ENCODE peak calls at places on chromosomes 2 and 18, in six cellular contexts. W is body of pancreas; D is CD8-positive, alpha-beta memory T cell; E is NT2/D1; Y is astrocyte; J is A549. R is an unnamed sample. For H3K4me1, the result is how much of the 10 kb centered on the place peaks cover.

GRCh38 chr2:67346718-67347407 is 50.3 kb upstream of the ETAA1 start:
- DNase-seq in W (no peak), D (no peak), E (no peak), Y (peak), J (no peak), R (no peak)

GRCh38 chr2:166882851-166883250 is 5.4 kb upstream of the XIRP2 start:
- DNase-seq in W (no peak), D (no peak), E (no peak), Y (no peak), J (no peak), R (no peak)

GRCh38 chr2:239870276-239870675 is 154.9 kb downstream of the NDUFA10 start:
- DNase-seq in W (no peak), D (no peak), E (no peak), Y (no peak), J (no peak), R (no peak)

GRCh38 chr2:189821953-189822748 is 37.9 kb downstream of the PMS1 start:
- DNase-seq in W (no peak), D (no peak), E (no peak), Y (peak), J (no peak), R (no peak)

GRCh38 chr2:14524041-14524802 is 108.3 kb upstream of the LRATD1 start:
- DNase-seq in W (no peak), D (no peak), E (no peak), Y (peak), J (no peak), R (no peak)

GRCh38 chr2:112583497-112584133 is 794 bp upstream of the CHCHD5 start:
- DNase-seq in W (no peak), D (no peak), E (no peak), Y (no peak), J (peak), R (peak)

GRCh38 chr2:178187861-178188260 is 6.5 kb upstream of the OSBPL6 start:
- DNase-seq in W (no peak), D (no peak), E (no peak), Y (no peak), J (no peak), R (no peak)

GRCh38 chr2:216188268-216188850 is 79.2 kb downstream of the XRCC5 start:
- DNase-seq in W (no peak), D (no peak), E (no peak), Y (no peak), J (no peak), R (no peak)

GRCh38 chr2:26068602-26069298 is 34.9 kb downstream of the RAB10 start:
- DNase-seq in W (peak), D (peak), E (peak), Y (peak), J (peak), R (no peak)

GRCh38 chr2:96353032-96353561 is 17.5 kb downstream of the NCAPH start:
- DNase-seq in W (peak), D (no peak), E (no peak), Y (no peak), J (no peak), R (no peak)

GRCh38 chr2:31347319-31347718 is 67.2 kb downstream of the XDH start:
- DNase-seq in W (no peak), D (no peak), E (no peak), Y (no peak), J (no peak), R (no peak)

GRCh38 chr2:179059026-179059680 is 9.2 kb upstream of the CCDC141 start:
- DNase-seq in W (no peak), D (no peak), E (no peak), Y (no peak), J (no peak), R (peak)

GRCh38 chr18:57107141-57107832 is 39.6 kb upstream of the BOD1L2 start:
- DNase-seq in W (no peak), D (no peak), E (no peak), Y (peak), J (no peak), R (no peak)

GRCh38 chr2:1628893-1629292 is 115.4 kb downstream of the PXDN start:
- DNase-seq in W (peak), D (no peak), E (no peak), Y (peak), J (no peak), R (no peak)

GRCh38 chr2:231490801-231491200 is 26.5 kb upstream of the NCL start:
- DNase-seq in W (no peak), D (no peak), E (no peak), Y (no peak), J (no peak), R (no peak)

GRCh38 chr2:224359569-224359968 is 42.3 kb downstream of the FAM124B start:
- DNase-seq in W (no peak), D (no peak), E (peak), Y (no peak), J (no peak), R (no peak)

GRCh38 chr18:9627642-9628041 is 13.3 kb upstream of the PPP4R1 start:
- DNase-seq in W (no peak), D (no peak), E (no peak), Y (peak), J (no peak), R (no peak)

GRCh38 chr18:57959278-57959677 is 84.7 kb upstream of the NEDD4L start:
- DNase-seq in W (peak), D (no peak), E (peak), Y (peak), J (peak), R (peak)

GRCh38 chr18:907171-907879 is 2.7 kb downstream of the ADCYAP1 start:
- DNase-seq in W (peak), D (no peak), E (no peak), Y (no peak), J (no peak), R (no peak)

DNA sequence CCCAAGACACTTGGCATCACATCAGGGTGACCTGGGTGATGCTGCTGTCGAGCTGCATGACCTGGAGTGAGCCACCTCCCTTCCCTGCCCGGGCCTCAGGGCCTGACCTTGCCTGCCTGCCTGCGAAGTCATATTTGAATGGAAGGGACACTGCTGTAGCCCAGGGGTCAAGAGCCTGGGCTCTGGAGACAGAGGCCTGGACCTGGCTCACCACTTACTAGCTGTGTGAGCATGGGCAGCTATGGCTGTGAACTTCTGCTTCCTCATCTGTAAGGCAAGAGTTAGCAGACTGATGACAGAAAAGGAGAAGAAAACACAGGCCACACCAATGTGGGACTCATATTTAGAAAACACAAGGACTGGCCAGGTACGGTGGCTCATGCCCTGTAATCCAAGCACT is 118.7 kb downstream of the ZFP36L2 start:
- DNase-seq in W (peak), D (no peak), E (no peak), Y (no peak), J (no peak), R (no peak)
- H3K4me3 ChIP-seq in W (no peak), D (no peak), E (no peak), Y (no peak), J (no peak), R (no peak)

DNA sequence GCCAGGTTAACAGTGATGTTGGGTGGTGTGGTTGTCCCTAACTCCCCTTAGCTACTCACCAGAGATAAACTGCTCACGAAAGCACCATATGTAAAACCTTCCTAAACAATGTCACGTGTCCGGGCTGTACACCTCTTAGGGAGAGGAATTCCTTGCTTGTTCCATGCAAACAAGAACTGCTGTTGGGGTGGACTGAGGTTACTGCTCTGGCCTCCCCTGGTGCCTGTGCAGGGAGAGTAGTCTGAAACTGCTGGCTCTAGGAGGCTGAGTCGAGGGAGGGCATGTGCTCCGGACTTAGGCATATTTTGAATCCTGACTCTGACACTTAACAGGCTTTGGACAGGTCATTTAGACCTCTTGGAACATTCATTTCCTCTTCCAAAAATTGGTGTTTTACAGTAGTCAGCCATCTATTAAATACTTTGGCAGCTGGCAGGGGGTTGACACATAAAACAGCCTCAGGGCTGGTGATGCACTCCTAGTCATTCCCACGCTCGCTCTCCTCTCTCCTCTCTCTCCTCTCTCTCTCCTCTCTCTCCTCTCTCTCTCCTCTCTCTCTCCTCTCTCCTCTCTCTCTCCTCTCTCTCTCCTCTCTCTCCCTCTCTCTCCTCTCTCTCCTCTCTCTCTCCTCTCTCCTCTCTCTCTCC is 10.6 kb downstream of the THNSL2 start:
- DNase-seq in W (no peak), D (no peak), E (no peak), Y (peak), J (no peak), R (no peak)
- H3K4me1 ChIP-seq in W (under half), D (under half), E (under half), Y (under half), J (under half), R (under half)

GRCh38 chr2:38960609-38961320 is 71.1 kb downstream of the ARHGEF33 start:
- DNase-seq in W (no peak), D (no peak), E (no peak), Y (no peak), J (no peak), R (no peak)

GRCh38 chr2:38959938-38960608 is 70.4 kb downstream of the ARHGEF33 start:
- DNase-seq in W (peak), D (peak), E (no peak), Y (peak), J (no peak), R (no peak)

GRCh38 chr2:38957972-38958371 is 68.3 kb downstream of the ARHGEF33 start:
- DNase-seq in W (no peak), D (no peak), E (no peak), Y (no peak), J (no peak), R (no peak)

GRCh38 chr2:38959464-38959863 is 69.8 kb downstream of the ARHGEF33 start:
- DNase-seq in W (no peak), D (no peak), E (no peak), Y (no peak), J (no peak), R (no peak)
- H3K4me3 ChIP-seq in W (no peak), D (no peak), E (no peak), Y (no peak), J (no peak), R (no peak)

GRCh38 chr2:144503221-144503620 is 16.7 kb downstream of the ZEB2 start:
- DNase-seq in W (no peak), D (no peak), E (no peak), Y (no peak), J (no peak), R (no peak)

GRCh38 chr2:144498215-144498614 is 21.7 kb downstream of the ZEB2 start:
- DNase-seq in W (no peak), D (no peak), E (no peak), Y (no peak), J (no peak), R (no peak)

GRCh38 chr2:144501118-144501517 is 18.8 kb downstream of the ZEB2 start:
- DNase-seq in W (no peak), D (no peak), E (no peak), Y (no peak), J (no peak), R (no peak)

GRCh38 chr2:144502356-144502755 is 17.6 kb downstream of the ZEB2 start:
- DNase-seq in W (no peak), D (no peak), E (no peak), Y (no peak), J (no peak), R (no peak)

DNA sequence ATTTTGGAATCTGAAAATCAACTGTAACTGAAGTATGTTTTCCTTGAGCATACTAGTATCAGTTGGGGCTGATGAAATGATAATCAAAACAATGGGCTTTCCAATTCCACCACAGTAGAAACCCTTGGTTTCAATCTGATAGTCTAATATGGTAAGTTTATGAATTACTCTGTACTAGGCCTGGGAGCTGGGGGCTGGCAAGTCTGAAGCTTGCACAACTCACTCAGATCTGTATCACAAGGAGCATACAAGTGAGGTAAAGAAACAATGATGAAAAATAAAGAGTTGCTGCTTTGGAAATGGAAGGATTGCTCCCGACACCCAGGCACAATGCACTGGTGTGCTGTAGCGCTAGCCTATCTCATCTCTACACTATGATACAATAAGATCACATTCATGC is 19.4 kb downstream of the ZEB2 start:
- DNase-seq in W (no peak), D (no peak), E (no peak), Y (no peak), J (no peak), R (no peak)
- H3K4me1 ChIP-seq in W (under half), D (under half), E (under half), Y (under half), J (under half), R (under half)

DNA sequence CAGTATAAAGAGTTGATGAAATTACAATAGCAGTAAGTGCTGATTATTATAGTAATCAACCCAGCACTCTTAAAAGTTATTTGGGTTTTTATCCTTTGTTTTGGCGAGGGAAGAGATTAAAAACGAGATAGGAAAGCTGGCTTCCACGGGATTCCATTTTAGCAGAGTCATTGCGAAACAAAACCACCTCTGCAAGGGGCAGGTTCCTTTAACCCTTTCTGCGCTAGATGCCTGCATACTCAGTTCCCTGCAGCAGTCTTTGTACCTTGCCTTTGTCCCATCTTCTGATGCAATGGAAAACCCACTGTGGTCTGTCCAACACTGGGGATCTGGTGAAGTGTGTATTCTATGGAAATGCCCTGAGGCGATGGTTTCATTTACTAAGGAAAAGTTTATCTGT is 2.7 kb downstream of the YPEL5 start:
- DNase-seq in W (no peak), D (no peak), E (peak), Y (peak), J (no peak), R (peak)
- H3K4me3 ChIP-seq in W (no peak), D (no peak), E (no peak), Y (peak), J (no peak), R (no peak)

DNA sequence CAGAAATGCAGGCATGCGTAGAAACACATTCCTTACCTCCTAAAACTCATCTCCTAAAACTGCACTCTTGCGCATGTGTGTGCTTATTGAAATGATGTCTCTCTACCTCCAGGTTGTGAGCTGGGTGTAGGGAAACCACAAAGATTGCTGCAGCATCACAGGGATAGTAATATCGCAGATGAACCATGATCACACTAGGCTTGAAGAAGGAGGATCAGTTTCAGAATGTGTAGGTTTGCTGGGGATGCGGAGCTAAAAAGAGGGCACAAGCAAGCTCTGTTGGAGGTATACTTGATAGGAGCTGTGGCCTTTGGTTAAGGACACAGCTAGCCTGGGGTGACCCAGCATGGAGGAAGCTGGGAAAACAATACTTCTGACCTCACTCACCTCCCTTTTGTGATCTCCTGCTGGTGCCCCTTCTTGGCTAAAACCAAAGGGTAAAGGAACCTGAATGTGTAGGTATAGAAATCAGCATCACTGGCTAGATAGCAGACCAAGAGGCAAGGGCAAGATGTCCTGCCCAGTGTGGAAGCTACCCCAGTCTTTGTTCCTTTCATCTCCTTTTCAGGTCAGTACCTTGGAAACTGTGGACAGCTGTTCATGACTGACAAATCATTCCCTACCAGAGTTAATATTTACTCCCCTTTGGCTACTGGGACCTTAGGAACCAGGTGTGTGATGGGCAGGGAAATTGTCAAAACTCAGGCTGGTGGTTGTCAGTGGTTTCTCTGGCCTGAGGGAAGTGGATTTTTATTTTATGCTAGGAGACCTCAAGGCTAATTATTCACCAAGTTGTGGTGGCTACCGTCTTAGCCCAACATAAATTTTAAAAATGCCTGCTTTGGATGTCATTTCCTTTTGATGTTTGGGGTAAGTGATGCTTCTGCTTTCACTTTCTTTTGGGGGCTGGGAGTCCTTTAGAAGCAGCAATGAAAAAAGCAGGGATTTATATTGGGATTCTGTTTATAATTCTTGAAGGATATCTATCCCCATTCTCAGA is 119.0 kb downstream of the SETBP1 start:
- DNase-seq in W (peak), D (no peak), E (no peak), Y (no peak), J (no peak), R (no peak)
- H3K4me1 ChIP-seq in W (half or more), D (under half), E (under half), Y (under half), J (under half), R (under half)

DNA sequence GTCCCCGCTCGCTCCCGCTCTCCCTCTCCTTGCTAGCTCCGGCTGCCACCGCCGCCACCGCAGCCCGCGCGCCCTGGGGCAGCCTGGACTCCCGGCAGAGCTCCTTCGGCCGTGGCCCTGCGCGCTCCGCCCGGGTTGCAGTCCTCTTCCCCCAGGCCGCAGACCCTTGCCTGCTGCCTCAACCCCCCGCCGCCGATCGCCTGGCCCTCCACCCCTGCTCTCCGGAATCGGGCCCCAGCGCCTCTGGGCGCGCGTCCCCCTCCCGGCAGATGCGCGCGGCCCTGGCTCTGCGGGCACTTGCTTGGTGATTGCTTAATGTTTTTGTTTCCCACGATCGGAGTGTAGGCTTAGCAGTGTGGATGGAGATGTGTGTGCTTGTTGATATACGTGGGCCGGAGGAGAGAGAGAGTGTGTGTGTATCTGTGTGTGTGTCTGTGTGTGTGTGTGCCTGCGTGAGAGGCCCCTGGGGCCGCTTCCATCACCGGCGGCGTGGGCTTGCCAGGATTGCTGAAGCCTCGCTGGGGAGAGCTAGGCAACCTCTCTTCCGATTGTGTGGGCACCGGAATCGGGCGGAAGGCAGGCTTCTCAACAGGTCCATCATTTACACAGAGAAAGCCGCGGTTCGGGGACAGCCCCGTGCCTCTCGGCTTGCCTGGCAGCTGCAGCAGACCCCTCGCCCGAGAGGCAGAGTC is 877 bp downstream of the INHBB start:
- DNase-seq in W (no peak), D (no peak), E (no peak), Y (peak), J (no peak), R (no peak)
- H3K4me3 ChIP-seq in W (no peak), D (no peak), E (peak), Y (no peak), J (peak), R (peak)

DNA sequence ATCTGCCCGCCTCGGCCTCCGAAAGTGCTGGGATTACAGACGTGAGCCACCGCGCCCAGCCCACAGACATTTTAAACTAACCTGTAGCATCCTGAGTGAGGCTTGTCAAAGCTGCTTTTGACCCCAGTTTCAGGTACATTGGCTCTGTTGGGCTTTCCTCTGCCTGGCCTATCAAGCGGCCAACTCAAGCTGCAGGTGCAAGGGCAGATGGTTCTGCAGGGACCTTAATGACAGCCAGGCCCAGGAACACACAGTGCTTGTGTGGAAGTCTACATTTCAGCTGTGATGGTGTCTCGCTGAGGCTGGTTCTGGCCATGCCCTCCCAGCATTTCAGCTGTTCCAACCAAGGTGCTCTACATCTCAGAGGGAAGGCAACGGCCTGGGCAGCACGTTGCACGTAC is 18.4 kb downstream of the INPP4A start:
- DNase-seq in W (no peak), D (no peak), E (no peak), Y (no peak), J (no peak), R (no peak)
- H3K4me1 ChIP-seq in W (under half), D (half or more), E (under half), Y (under half), J (under half), R (under half)

DNA sequence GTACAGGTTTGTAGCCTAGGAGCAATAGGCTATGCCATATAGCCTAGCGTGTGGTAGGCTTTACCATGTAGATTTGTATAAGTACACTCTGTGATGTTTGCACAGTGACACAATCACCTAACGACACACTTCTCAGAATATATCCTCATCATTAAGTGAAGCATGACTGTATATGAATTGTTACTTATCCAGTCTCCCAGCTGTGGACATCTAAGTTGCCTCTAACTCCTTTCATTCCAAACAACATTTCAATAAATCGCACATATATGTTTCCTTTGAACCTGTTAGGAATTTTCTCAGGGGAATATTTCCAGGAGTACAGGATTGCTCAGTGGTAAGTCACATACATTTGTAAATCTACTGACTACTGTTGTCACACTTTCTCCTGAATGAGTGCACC is 90.0 kb downstream of the ARHGAP15 start:
- DNase-seq in W (no peak), D (no peak), E (no peak), Y (no peak), J (no peak), R (no peak)
- H3K4me3 ChIP-seq in W (no peak), D (no peak), E (no peak), Y (no peak), J (no peak), R (no peak)

R was measured in HAP-1.